ENCODE peak calls at places on chromosomes 7 and 10, in eight cellular contexts. R, O, U, D, S, L, P and G are unnamed samples.

GRCh38 chr7:24381919-24382505 is 98.0 kb downstream of the NPY start:
- DNase-seq in R (peak; percentile 62), O (peak; percentile 37), U (no peak), D (peak; percentile 12), S (no peak), L (no peak), P (peak; percentile 54), G (no peak)

GRCh38 chr10:104245066-104245632 is 9.5 kb upstream of the GSTO1 start:
- DNase-seq in R (no peak), O (no peak), U (no peak), D (no peak), S (no peak), L (no peak), P (no peak), G (no peak)

GRCh38 chr10:111076682-111077661 is at the start of gene ADRA2A:
- DNase-seq in R (no peak), O (peak; percentile 89), U (peak; percentile 57), D (peak; percentile 29), S (peak; percentile 49), L (peak; percentile 15), P (no peak), G (no peak)

GRCh38 chr10:128286413-128287097 is 160.3 kb upstream of the MKI67 start:
- DNase-seq in R (no peak), O (no peak), U (no peak), D (no peak), S (no peak), L (no peak), P (no peak), G (no peak)

GRCh38 chr7:106485031-106485551 is 175.9 kb downstream of the CCDC71L start:
- DNase-seq in R (peak; percentile 51), O (no peak), U (no peak), D (peak; percentile 44), S (no peak), L (peak; percentile 91), P (peak; percentile 37), G (no peak)

GRCh38 chr7:98877692-98878364 is 504 bp upstream of the TRRAP start:
- DNase-seq in R (no peak), O (peak; percentile 6), U (no peak), D (no peak), S (no peak), L (no peak), P (no peak), G (no peak)

GRCh38 chr10:74510594-74510993 is 315.8 kb upstream of the KAT6B start:
- DNase-seq in R (no peak), O (no peak), U (no peak), D (no peak), S (no peak), L (no peak), P (no peak), G (no peak)

GRCh38 chr10:118592675-118593330 is 2.6 kb downstream of the PRLHR start:
- DNase-seq in R (no peak), O (peak; percentile 36), U (no peak), D (no peak), S (no peak), L (no peak), P (peak; percentile 35), G (no peak)

GRCh38 chr10:60594476-60595051 is 183.7 kb upstream of the CDK1 start:
- DNase-seq in R (no peak), O (no peak), U (no peak), D (no peak), S (no peak), L (peak; percentile 31), P (no peak), G (no peak)

GRCh38 chr10:28991738-28992270 is 297.1 kb upstream of the LYZL1 start:
- DNase-seq in R (peak; percentile 35), O (peak; percentile 20), U (no peak), D (no peak), S (peak; percentile 35), L (peak; percentile 53), P (peak; percentile 49), G (no peak)

GRCh38 chr10:31581741-31582323 is 262.8 kb downstream of the ZEB1 start:
- DNase-seq in R (peak; percentile 78), O (no peak), U (no peak), D (no peak), S (no peak), L (no peak), P (no peak), G (no peak)

GRCh38 chr10:69965919-69966662 is 86.6 kb upstream of the MACROH2A2 start:
- DNase-seq in R (no peak), O (no peak), U (no peak), D (no peak), S (no peak), L (peak; percentile 70), P (no peak), G (no peak)

GRCh38 chr10:111440501-111440900 is 363.7 kb downstream of the ADRA2A start:
- DNase-seq in R (no peak), O (no peak), U (no peak), D (no peak), S (no peak), L (no peak), P (no peak), G (no peak)

GRCh38 chr10:3754727-3755439 is 30.1 kb downstream of the KLF6 start:
- DNase-seq in R (no peak), O (peak; percentile 89), U (no peak), D (no peak), S (no peak), L (peak; percentile 96), P (peak; percentile 96), G (no peak)

GRCh38 chr7:36387437-36388345 is 2.0 kb upstream of the ANLN start:
- DNase-seq in R (no peak), O (peak; percentile 63), U (no peak), D (no peak), S (no peak), L (no peak), P (peak; percentile 96), G (no peak)

GRCh38 chr10:29590598-29591415 is 44.0 kb downstream of the SVIL start:
- DNase-seq in R (peak; percentile 34), O (peak; percentile 37), U (no peak), D (no peak), S (no peak), L (peak; percentile 86), P (peak; percentile 55), G (no peak)

GRCh38 chr7:158382363-158382988 is 205.1 kb downstream of the PTPRN2 start:
- DNase-seq in R (no peak), O (no peak), U (no peak), D (no peak), S (no peak), L (no peak), P (no peak), G (no peak)

DNA sequence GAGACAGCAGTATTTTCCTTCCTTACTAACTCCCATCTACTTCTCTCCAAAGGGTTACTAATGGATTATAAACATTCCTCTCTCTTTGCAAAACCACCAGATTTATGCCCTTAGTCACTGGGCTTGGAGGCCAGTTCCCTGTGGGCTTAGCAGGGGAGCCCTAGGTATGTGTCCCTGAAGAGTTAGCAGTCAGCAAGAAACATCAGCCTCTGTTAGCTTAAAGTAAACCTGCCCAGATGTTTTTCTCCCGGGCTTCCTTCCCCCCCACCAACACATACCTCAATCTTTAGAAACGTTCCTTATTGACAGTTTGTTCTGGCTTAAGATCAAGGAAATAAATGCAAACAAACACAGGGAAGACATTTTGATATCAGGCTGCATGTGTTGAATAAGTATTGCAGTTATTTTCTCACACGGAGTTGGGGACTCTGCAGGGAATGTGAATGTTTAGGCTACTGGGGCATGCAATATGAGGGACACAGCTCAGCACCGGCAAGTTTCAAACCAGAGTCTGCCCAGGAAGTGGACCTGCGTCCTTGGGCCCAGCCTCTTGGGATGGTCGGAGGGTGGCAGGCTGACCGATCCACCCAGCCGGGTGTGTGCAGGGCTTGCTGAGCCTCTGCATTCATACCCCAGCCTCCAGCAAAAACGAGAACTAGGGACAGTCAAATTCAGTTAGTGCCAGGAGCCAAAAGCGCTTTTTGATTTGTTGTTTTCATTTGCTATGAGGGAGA is 252.0 kb upstream of the GRB10 start:
- DNase-seq in R (no peak), O (peak; percentile 12), U (no peak), D (no peak), S (no peak), L (peak; percentile 76), P (peak; percentile 79), G (no peak)
- H3K4me3 ChIP-seq in R (no peak overlapping the region), O (no peak overlapping the region), U (no peak overlapping the region), D (no peak overlapping the region), S (no peak overlapping the region), L (no peak overlapping the region), P (no peak overlapping the region), G (no peak overlapping the region)

DNA sequence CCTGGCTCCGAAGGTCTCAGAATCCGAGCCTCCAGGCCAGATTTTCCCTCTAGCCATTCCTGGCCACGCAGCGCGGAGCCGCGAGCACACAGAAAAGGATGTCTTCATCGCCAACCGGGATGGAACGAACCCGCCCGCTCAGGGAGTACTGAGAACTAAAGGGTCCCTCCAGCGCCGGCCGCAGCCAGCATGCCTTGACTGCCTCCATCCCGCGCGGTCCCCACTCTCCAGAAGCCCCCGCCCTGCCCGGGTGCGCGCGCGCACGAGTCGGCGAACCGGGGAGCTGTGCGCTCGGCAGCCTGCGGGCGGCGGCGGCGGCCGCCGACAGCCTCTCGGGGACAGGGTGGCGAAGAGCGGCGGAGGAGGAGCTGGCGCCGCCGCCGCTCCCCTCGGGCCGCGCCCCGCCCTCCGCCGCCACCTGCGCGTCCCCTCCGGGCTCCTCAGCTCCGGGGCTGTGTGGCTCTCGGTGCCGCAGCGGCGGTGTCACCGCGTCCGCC is 640 bp upstream of the GALNT17 start:
- DNase-seq in R (no peak), O (no peak), U (no peak), D (peak; percentile 11), S (peak; percentile 56), L (no peak), P (no peak), G (no peak)
- H3K4me3 ChIP-seq in R (no peak overlapping the region), O (peak overlapping the region; percentile 24), U (peak overlapping the region; percentile 52), D (no peak overlapping the region), S (peak overlapping the region; percentile 52), L (no peak overlapping the region), P (no peak overlapping the region), G (peak overlapping the region; percentile 68)

GRCh38 chr10:116608683-116609594 is 11.8 kb upstream of the PNLIPRP2 start:
- DNase-seq in R (no peak), O (peak; percentile 48), U (no peak), D (no peak), S (no peak), L (no peak), P (no peak), G (no peak)
- H3K4me3 ChIP-seq in R (no peak overlapping the region), O (peak overlapping the region; percentile 21), U (peak overlapping the region; percentile 35), D (peak overlapping the region; percentile 27), S (peak overlapping the region; percentile 12), L (no peak overlapping the region), P (no peak overlapping the region), G (no peak overlapping the region)

GRCh38 chr7:27099224-27099838 is 3.2 kb downstream of the HOXA2 start:
- DNase-seq in R (no peak), O (no peak), U (no peak), D (no peak), S (no peak), L (peak; percentile 71), P (no peak), G (no peak)

GRCh38 chr7:27098493-27099223 is 2.9 kb upstream of the HOXA1 start:
- DNase-seq in R (no peak), O (no peak), U (no peak), D (no peak), S (no peak), L (peak; percentile 80), P (no peak), G (no peak)

GRCh38 chr7:27096756-27097514 is 1.1 kb upstream of the HOXA1 start:
- DNase-seq in R (peak; percentile 16), O (no peak), U (peak; percentile 76), D (no peak), S (no peak), L (peak; percentile 64), P (no peak), G (peak; percentile 56)

GRCh38 chr7:27095897-27096755 is at the start of gene HOXA1:
- DNase-seq in R (peak; percentile 94), O (peak; percentile 52), U (peak; percentile 86), D (peak; percentile 85), S (no peak), L (peak; percentile 95), P (no peak), G (peak; percentile 83)

GRCh38 chr7:27097686-27098492 is 2.1 kb upstream of the HOXA1 start:
- DNase-seq in R (no peak), O (no peak), U (no peak), D (no peak), S (no peak), L (peak; percentile 52), P (peak; percentile 85), G (no peak)
- H3K4me3 ChIP-seq in R (no peak overlapping the region), O (peak overlapping the region; percentile 36), U (peak overlapping the region; percentile 90), D (no peak overlapping the region), S (peak overlapping the region; percentile 87), L (peak overlapping the region; percentile 92), P (peak overlapping the region; percentile 11), G (peak overlapping the region; percentile 98)